ENCODE peak calls at places on chromosomes 5 and 9, in eight cellular contexts. W is K562, Y is body of pancreas, U is adrenal gland, J is breast epithelium, T is stomach, K is A549, A is prostate gland. D is an unnamed sample. For H3K4me1, the result is how much of the 10 kb centered on the place peaks cover.

GRCh38 chr5:149358294-149358651 is 427 bp downstream of the PCYOX1L start:
- DNase-seq in W (no peak), Y (peak), K (no peak), T (peak), A (no peak), J (no peak), U (peak), D (peak)

GRCh38 chr5:141611289-141611688 is 7.5 kb downstream of the DIAPH1 start:
- DNase-seq in A (no peak), W (no peak), T (no peak), U (no peak), Y (no peak), J (no peak), K (no peak), D (no peak)

GRCh38 chr9:137195525-137196220 is 4.9 kb downstream of the TPRN start:
- DNase-seq in U (no peak), W (no peak), A (no peak), Y (peak), K (no peak), J (no peak), T (peak), D (no peak)

GRCh38 chr9:86093788-86094555 is 5.4 kb downstream of the GOLM1 start:
- DNase-seq in U (peak), A (peak), T (peak), K (peak), Y (peak), J (peak), W (no peak), D (no peak)

GRCh38 chr5:58123501-58123900 is 336.4 kb downstream of the PLK2 start:
- DNase-seq in W (no peak), J (no peak), T (no peak), K (no peak), U (no peak), Y (no peak), A (no peak), D (no peak)

GRCh38 chr5:138905541-138905940 is 30.4 kb upstream of the LRRTM2 start:
- DNase-seq in T (no peak), A (no peak), K (no peak), U (no peak), J (no peak), Y (no peak), W (no peak), D (peak)

GRCh38 chr9:89179535-89179919 is 909 bp upstream of the SHC3 start:
- DNase-seq in K (no peak), U (no peak), A (no peak), W (no peak), Y (no peak), J (no peak), T (no peak), D (no peak)

GRCh38 chr9:76717611-76718010 is 46.6 kb upstream of the PCA3 start:
- DNase-seq in U (peak), K (no peak), J (no peak), Y (no peak), A (no peak), T (no peak), W (no peak), D (no peak)

GRCh38 chr9:4226331-4227250 is 73.3 kb downstream of the GLIS3 start:
- DNase-seq in W (no peak), Y (no peak), U (no peak), K (no peak), A (no peak), T (no peak), J (no peak), D (no peak)

GRCh38 chr5:173474881-173475287 is 141.6 kb downstream of the BOD1 start:
- DNase-seq in Y (no peak), A (no peak), K (no peak), J (no peak), T (no peak), W (no peak), U (no peak), D (no peak)

DNA sequence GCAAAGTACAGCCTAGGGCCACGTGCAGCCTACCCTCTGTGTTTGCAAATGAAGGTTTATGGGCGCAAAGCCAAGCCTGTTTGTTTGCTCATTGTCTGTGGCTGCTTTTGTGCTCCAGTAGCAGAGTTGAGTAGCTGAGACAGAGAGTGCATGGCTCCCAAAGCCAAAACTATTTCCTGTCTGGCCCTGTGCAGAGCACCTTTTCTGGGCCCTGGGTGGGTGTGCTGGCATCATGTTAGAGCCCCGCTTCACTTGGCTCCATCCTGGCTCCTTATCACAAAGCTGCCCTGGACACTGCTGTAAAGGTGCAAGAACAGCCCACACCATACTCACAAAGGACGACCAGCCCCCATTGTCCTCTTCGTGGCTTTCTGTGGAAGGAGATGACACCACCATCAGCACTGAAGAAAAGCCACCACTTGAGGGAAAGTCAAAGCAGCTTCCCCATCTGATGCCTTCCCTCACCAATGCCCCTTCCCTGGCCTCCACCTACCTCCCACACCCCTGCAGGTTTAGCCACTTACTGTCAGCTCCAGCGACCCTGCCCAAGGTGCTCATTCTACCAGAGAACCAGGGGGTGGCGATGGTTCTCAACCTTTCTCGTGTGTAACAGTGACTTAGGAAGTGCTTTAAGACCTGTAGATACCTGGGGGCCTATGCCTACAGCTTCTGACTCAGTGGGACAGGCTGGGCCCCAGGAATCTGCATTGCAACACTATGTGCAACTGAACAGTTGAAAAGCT is 23.4 kb downstream of the LCP2 start:
- DNase-seq in T (peak), Y (no peak), K (peak), J (no peak), W (no peak), U (no peak), A (peak), D (peak)
- H3K4me1 ChIP-seq in T (under half), Y (under half), K (under half), J (under half), W (under half), U (under half), A (under half), D (under half)

GRCh38 chr9:88075966-88076285 is 62.3 kb downstream of the SPATA31C2 start:
- DNase-seq in Y (no peak), T (no peak), J (no peak), W (no peak), K (no peak), A (no peak), U (no peak), D (no peak)

GRCh38 chr9:88072831-88073365 is 65.4 kb downstream of the SPATA31C2 start:
- DNase-seq in K (no peak), A (no peak), Y (no peak), T (no peak), J (no peak), W (no peak), U (no peak), D (no peak)

GRCh38 chr9:88074931-88075330 is 63.3 kb downstream of the SPATA31C2 start:
- DNase-seq in T (no peak), Y (no peak), U (no peak), K (no peak), W (no peak), J (no peak), A (no peak), D (no peak)

GRCh38 chr9:88077071-88077617 is 61.1 kb downstream of the SPATA31C2 start:
- DNase-seq in A (no peak), W (no peak), J (no peak), K (no peak), T (no peak), Y (no peak), U (no peak), D (no peak)

DNA sequence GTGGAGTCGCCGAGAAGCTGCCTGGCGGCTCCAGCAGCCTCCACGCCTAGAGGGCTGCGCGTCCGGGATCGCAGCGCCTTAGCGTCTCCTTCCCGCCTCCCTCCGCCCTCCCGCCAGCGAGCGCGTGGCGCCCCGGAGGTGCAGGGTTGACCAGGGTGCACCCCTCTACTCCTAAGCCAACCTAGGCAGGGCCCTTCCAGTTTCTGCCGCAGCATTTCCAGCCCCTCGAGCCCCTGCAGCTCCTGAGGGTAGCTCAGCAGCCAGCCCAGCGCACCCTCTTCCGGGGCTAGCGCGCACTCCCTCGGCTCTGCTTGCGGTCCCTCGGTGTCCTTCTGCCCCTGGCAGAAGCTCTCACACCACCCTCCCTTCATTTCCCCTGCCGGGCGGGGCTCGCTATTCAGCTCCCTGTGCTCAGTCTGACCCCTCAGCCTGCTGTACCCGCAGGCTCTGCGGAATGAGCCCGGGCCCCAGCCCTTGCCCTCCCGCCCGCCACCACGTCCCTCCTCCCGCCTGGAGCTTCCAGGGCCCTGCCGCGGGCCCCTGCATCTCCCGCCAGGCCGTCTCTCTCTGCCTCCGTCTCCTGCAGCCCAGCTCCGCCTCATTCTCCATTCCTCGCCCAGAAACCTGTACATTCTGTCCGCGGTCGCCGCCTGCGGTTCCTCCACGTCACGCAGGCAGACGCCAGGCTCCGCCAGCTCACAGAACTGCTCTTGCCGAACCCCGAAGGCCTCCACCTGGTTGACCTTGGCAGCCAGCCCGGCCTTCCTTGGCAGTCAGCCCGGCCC is 61.8 kb downstream of the SPATA31C2 start:
- DNase-seq in U (peak), Y (peak), A (peak), T (peak), J (peak), W (peak), K (peak), D (peak)
- TF ChIP-seq CTCF in U (peak), Y (no peak), A (no peak), T (no peak), J (no peak), W (no peak), K (peak), D (no peak)

GRCh38 chr9:120405134-120405533 is 174.8 kb downstream of the CDK5RAP2 start:
- DNase-seq in Y (no peak), T (no peak), J (no peak), K (no peak), W (no peak), U (no peak), A (no peak), D (no peak)

GRCh38 chr9:120405860-120406259 is 174.1 kb downstream of the CDK5RAP2 start:
- DNase-seq in A (no peak), Y (no peak), W (no peak), T (no peak), J (no peak), U (no peak), K (no peak), D (no peak)

GRCh38 chr9:120410925-120411501 is 169.0 kb downstream of the CDK5RAP2 start:
- DNase-seq in W (no peak), A (no peak), K (no peak), U (no peak), Y (no peak), T (no peak), J (no peak), D (no peak)

GRCh38 chr9:120411862-120412424 is 168.0 kb downstream of the CDK5RAP2 start:
- DNase-seq in U (no peak), K (no peak), A (no peak), T (no peak), Y (no peak), W (no peak), J (no peak), D (no peak)

DNA sequence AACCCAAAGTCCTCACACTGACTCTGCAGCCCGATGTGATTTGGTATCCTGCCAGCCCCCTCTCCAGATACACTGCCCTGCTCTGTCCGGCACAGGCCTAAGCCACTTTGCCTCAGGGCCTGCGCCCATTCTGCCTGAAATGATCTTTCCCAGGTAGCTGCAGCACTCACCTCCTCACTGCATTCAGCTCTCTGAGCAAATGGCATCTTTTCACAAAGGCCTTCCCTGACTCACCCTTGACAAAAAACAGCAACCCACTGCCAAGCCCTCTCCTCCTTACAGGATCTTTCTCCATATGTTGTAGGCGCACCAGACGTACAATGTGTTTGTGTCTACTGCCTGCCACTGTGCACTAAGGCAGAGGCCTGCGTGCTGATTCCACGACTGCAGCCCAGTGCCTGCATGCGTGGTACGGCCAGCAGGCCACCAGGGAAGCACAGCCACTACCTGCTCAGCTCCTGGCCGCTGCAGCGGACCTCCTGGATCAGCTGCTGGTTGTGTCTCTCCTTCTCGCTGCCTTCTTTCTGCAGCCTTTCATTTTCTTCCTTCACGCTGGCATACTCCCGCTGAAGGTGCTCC is 171.2 kb downstream of the CDK5RAP2 start:
- DNase-seq in J (no peak), Y (no peak), T (no peak), W (no peak), U (no peak), A (no peak), K (no peak), D (no peak)
- TF ChIP-seq POLR2A in J (no peak), Y (no peak), T (no peak), W (no peak), U (no peak), A (no peak), K (no peak), D (no peak)

DNA sequence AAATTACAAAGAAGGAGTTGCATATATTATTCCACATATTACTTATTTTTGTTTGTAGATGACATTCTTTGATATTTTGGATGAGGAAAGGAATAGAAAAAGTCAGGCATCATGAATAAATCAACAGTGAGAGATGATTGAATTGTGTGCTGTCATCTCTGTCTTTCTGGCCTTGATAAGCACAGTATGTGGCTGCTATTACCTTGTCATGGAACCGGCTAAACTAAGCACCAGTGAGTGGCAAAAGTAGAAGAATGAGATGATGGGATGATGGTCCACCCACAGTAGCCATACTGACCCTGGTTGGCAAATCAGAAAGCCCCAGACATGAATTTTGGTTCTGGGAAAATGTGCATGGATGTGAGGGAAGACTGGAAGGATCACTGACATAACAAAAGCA is 361.2 kb upstream of the DMAC1 start:
- DNase-seq in T (no peak), A (no peak), W (no peak), Y (no peak), U (no peak), K (no peak), J (no peak), D (no peak)
- H3K4me1 ChIP-seq in T (under half), A (under half), W (under half), Y (under half), U (under half), K (under half), J (under half), D (under half)

GRCh38 chr9:14173730-14174129 is 140.2 kb downstream of the NFIB start:
- DNase-seq in K (no peak), J (no peak), T (peak), Y (peak), U (no peak), A (no peak), W (no peak), D (peak)

GRCh38 chr9:14180077-14180941 is 133.6 kb downstream of the NFIB start:
- DNase-seq in T (peak), K (no peak), J (peak), W (no peak), A (peak), Y (peak), U (peak), D (peak)

GRCh38 chr9:14179449-14179848 is 134.5 kb downstream of the NFIB start:
- DNase-seq in U (no peak), T (peak), J (peak), W (no peak), A (peak), K (no peak), Y (peak), D (peak)

GRCh38 chr9:14170973-14171596 is 142.9 kb downstream of the NFIB start:
- DNase-seq in J (no peak), W (no peak), U (no peak), T (no peak), K (peak), Y (no peak), A (no peak), D (no peak)

DNA sequence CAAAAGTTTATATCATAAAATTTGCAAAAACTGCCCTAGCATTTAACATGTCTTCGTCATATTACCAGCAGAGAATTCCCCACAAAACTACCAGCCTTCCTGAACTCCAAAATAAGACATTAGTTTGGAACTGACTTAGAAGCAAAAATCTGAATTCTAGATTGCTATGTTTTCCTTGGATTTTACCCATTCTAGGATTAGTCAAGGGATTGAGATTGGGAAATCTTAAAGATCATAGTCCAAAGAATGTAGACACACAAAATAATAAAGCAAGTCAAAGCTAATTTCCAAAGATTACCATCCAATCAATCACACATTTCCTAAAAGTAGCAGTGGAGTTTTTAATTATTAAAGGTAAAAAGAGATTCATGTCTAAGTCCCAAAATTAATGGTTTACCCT is 138.2 kb downstream of the NFIB start:
- DNase-seq in Y (no peak), T (no peak), J (no peak), K (no peak), A (no peak), W (no peak), U (no peak), D (no peak)
- TF ChIP-seq CTCF in Y (no peak), T (no peak), J (no peak), K (no peak), A (no peak), W (no peak), U (no peak), D (no peak)

DNA sequence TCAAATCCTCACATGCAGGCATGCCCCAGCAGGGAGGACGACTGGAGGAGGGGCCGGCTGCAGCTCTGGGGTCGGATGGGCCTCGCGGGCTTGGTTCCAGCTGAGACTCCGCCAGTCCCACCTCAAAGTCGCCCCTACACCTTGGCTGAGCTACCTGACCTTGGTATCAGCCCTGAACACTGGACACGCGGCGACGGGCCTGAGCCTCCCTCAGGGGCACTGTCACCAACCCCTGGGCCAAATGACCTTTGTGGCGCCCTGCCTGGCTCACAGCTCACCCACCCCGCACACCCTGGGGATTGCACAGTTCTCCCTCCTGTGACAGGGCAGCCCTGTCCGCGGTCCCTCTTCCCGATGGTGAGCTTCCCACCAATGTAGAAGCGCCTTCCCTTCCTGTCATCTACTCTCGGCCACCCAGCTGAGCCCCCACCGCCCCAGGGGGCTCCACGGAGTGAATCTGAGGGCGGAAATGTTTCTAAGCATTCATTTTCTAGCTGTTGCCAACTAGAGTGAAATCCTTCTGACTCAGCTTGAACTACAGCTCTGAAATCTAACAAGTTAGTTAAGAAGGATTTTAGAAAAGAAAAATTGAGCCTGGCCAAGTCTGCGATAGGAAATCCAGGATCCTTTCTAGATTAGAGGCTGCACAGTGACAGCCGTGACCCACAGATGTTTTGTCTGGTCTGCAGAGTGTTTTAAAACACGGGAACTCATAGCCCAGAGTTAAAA is 138.9 kb upstream of the PHYKPL start:
- DNase-seq in T (no peak), A (no peak), J (no peak), U (no peak), K (no peak), Y (no peak), W (no peak), D (no peak)
- TF ChIP-seq POLR2A in T (no peak), A (no peak), J (no peak), U (no peak), K (no peak), Y (no peak), W (no peak), D (no peak)

GRCh38 chr5:107469485-107469884 is 201.3 kb downstream of the EFNA5 start:
- DNase-seq in U (no peak), Y (no peak), W (no peak), K (peak), A (no peak), J (no peak), T (no peak), D (no peak)
- H3K4me1 ChIP-seq in U (under half), Y (under half), W (under half), K (half or more), A (under half), J (under half), T (under half), D (under half)

GRCh38 chr5:38483788-38484398 is 72.6 kb downstream of the LIFR start:
- DNase-seq in K (no peak), W (peak), A (no peak), Y (no peak), U (no peak), T (no peak), J (no peak), D (no peak)
- TF ChIP-seq CTCF in K (no peak), W (peak), A (no peak), Y (no peak), U (no peak), T (no peak), J (no peak), D (no peak)

GRCh38 chr5:179805529-179806249 is 977 bp downstream of the MGAT4B start:
- DNase-seq in U (peak), J (no peak), Y (peak), T (no peak), A (no peak), K (no peak), W (peak), D (peak)
- TF ChIP-seq POLR2A in U (no peak), J (no peak), Y (no peak), T (no peak), A (no peak), K (peak), W (no peak), D (peak)